ENCODE peak calls at places on chromosomes 5 and 9, in five cellular contexts. One of them, this sample, is unnamed.

GRCh38 chr5:61132559-61132958 is 29.7 kb downstream of the SMIM15 start:
- DNase-seq in IMR-90: peak; percentile 38
- DNase-seq in HL-60: no peak
- DNase-seq in fibroblast of pulmonary artery: peak; percentile 13
- DNase-seq in OCI-LY7: no peak
- DNase-seq in this sample: no peak

GRCh38 chr5:22651355-22651754 is 201.8 kb downstream of the CDH12 start:
- DNase-seq in IMR-90: no peak
- DNase-seq in HL-60: no peak
- DNase-seq in fibroblast of pulmonary artery: no peak
- DNase-seq in OCI-LY7: no peak
- DNase-seq in this sample: no peak

GRCh38 chr9:120531683-120532300 is 48.2 kb downstream of the CDK5RAP2 start:
- DNase-seq in IMR-90: peak; percentile 32
- DNase-seq in HL-60: no peak
- DNase-seq in fibroblast of pulmonary artery: peak; percentile 56
- DNase-seq in OCI-LY7: peak; percentile 27
- DNase-seq in this sample: peak; percentile 57

GRCh38 chr9:80792721-80793120 is 896.6 kb downstream of the TLE1 start:
- DNase-seq in IMR-90: no peak
- DNase-seq in HL-60: no peak
- DNase-seq in fibroblast of pulmonary artery: no peak
- DNase-seq in OCI-LY7: no peak
- DNase-seq in this sample: no peak

GRCh38 chr5:133788121-133788520 is 175.8 kb upstream of the FSTL4 start:
- DNase-seq in IMR-90: no peak
- DNase-seq in HL-60: no peak
- DNase-seq in fibroblast of pulmonary artery: no peak
- DNase-seq in OCI-LY7: no peak
- DNase-seq in this sample: no peak

GRCh38 chr5:69368458-69369368 is 607 bp downstream of the AK6 start:
- DNase-seq in IMR-90: peak; percentile 54
- DNase-seq in HL-60: no peak
- DNase-seq in fibroblast of pulmonary artery: peak; percentile 50
- DNase-seq in OCI-LY7: peak; percentile 45
- DNase-seq in this sample: peak; percentile 38

GRCh38 chr5:132207783-132208182 is 19.9 kb downstream of the P4HA2 start:
- DNase-seq in IMR-90: no peak
- DNase-seq in HL-60: no peak
- DNase-seq in fibroblast of pulmonary artery: no peak
- DNase-seq in OCI-LY7: no peak
- DNase-seq in this sample: no peak

GRCh38 chr5:94690778-94691177 is 72.3 kb downstream of the SLF1 start:
- DNase-seq in IMR-90: peak; percentile 56
- DNase-seq in HL-60: no peak
- DNase-seq in fibroblast of pulmonary artery: no peak
- DNase-seq in OCI-LY7: no peak
- DNase-seq in this sample: no peak

GRCh38 chr5:149605354-149605997 is 24.2 kb downstream of the ARHGEF37 start:
- DNase-seq in IMR-90: no peak
- DNase-seq in HL-60: no peak
- DNase-seq in fibroblast of pulmonary artery: no peak
- DNase-seq in OCI-LY7: no peak
- DNase-seq in this sample: peak; percentile 46

GRCh38 chr5:107514305-107514704 is 156.4 kb downstream of the EFNA5 start:
- DNase-seq in IMR-90: peak; percentile 28
- DNase-seq in HL-60: no peak
- DNase-seq in fibroblast of pulmonary artery: peak; percentile 22
- DNase-seq in OCI-LY7: peak; percentile 63
- DNase-seq in this sample: peak; percentile 67

GRCh38 chr9:20728493-20729220 is 44.6 kb downstream of the FOCAD start:
- DNase-seq in IMR-90: peak; percentile 35
- DNase-seq in HL-60: no peak
- DNase-seq in fibroblast of pulmonary artery: peak; percentile 84
- DNase-seq in OCI-LY7: no peak
- DNase-seq in this sample: peak; percentile 27

GRCh38 chr9:18371621-18372020 is 102.3 kb upstream of the ADAMTSL1 start:
- DNase-seq in IMR-90: no peak
- DNase-seq in HL-60: no peak
- DNase-seq in fibroblast of pulmonary artery: no peak
- DNase-seq in OCI-LY7: no peak
- DNase-seq in this sample: no peak

GRCh38 chr5:89043676-89044075 is 160.7 kb upstream of the MEF2C start:
- DNase-seq in IMR-90: peak; percentile 62
- DNase-seq in HL-60: no peak
- DNase-seq in fibroblast of pulmonary artery: no peak
- DNase-seq in OCI-LY7: no peak
- DNase-seq in this sample: peak; percentile 72

GRCh38 chr9:1429328-1429727 is 379.2 kb downstream of the DMRT2 start:
- DNase-seq in IMR-90: no peak
- DNase-seq in HL-60: no peak
- DNase-seq in fibroblast of pulmonary artery: peak; percentile 1
- DNase-seq in OCI-LY7: no peak
- DNase-seq in this sample: peak; percentile 46

GRCh38 chr9:36839131-36839885 is 194.8 kb downstream of the PAX5 start:
- DNase-seq in IMR-90: no peak
- DNase-seq in HL-60: no peak
- DNase-seq in fibroblast of pulmonary artery: no peak
- DNase-seq in OCI-LY7: no peak
- DNase-seq in this sample: no peak

GRCh38 chr5:178418031-178418430 is 172.2 kb downstream of the COL23A1 start:
- DNase-seq in IMR-90: no peak
- DNase-seq in HL-60: no peak
- DNase-seq in fibroblast of pulmonary artery: no peak
- DNase-seq in OCI-LY7: no peak
- DNase-seq in this sample: no peak

GRCh38 chr9:14348241-14349140 is 34.5 kb upstream of the NFIB start:
- DNase-seq in IMR-90: no peak
- DNase-seq in HL-60: no peak
- DNase-seq in fibroblast of pulmonary artery: peak; percentile 44
- DNase-seq in OCI-LY7: no peak
- DNase-seq in this sample: peak; percentile 12

GRCh38 chr9:122201641-122202040 is 27.1 kb downstream of the LHX6 start:
- DNase-seq in IMR-90: peak; percentile 78
- DNase-seq in HL-60: no peak
- DNase-seq in fibroblast of pulmonary artery: no peak
- DNase-seq in OCI-LY7: no peak
- DNase-seq in this sample: no peak

GRCh38 chr5:37722236-37723146 is 117.3 kb downstream of the GDNF start:
- DNase-seq in IMR-90: peak; percentile 96
- DNase-seq in HL-60: peak; percentile 64
- DNase-seq in fibroblast of pulmonary artery: peak; percentile 77
- DNase-seq in OCI-LY7: no peak
- DNase-seq in this sample: peak; percentile 74

GRCh38 chr5:81154725-81155124 is 78.4 kb upstream of the CKMT2 start:
- DNase-seq in IMR-90: no peak
- DNase-seq in HL-60: no peak
- DNase-seq in fibroblast of pulmonary artery: no peak
- DNase-seq in OCI-LY7: no peak
- DNase-seq in this sample: no peak

GRCh38 chr9:15349892-15350761 is 43.1 kb upstream of the TTC39B start:
- DNase-seq in IMR-90: peak; percentile 18
- DNase-seq in HL-60: no peak
- DNase-seq in fibroblast of pulmonary artery: peak; percentile 33
- DNase-seq in OCI-LY7: no peak
- DNase-seq in this sample: peak; percentile 68

GRCh38 chr9:34163439-34163838 is 15.4 kb upstream of the UBAP1 start:
- DNase-seq in IMR-90: peak; percentile 32
- DNase-seq in HL-60: no peak
- DNase-seq in fibroblast of pulmonary artery: peak; percentile 53
- DNase-seq in OCI-LY7: no peak
- DNase-seq in this sample: peak; percentile 94

GRCh38 chr9:33921967-33922895 is 105.3 kb downstream of the UBE2R2 start:
- DNase-seq in IMR-90: no peak
- DNase-seq in HL-60: no peak
- DNase-seq in fibroblast of pulmonary artery: peak; percentile 33
- DNase-seq in OCI-LY7: peak; percentile 52
- DNase-seq in this sample: peak; percentile 23

GRCh38 chr9:131347376-131348020 is 46.4 kb upstream of the PRRC2B start:
- DNase-seq in IMR-90: no peak
- DNase-seq in HL-60: no peak
- DNase-seq in fibroblast of pulmonary artery: no peak
- DNase-seq in OCI-LY7: no peak
- DNase-seq in this sample: no peak
- TF ChIP-seq CTCF in IMR-90: no peak
- TF ChIP-seq CTCF in HL-60: no peak
- TF ChIP-seq CTCF in fibroblast of pulmonary artery: no peak
- TF ChIP-seq CTCF in OCI-LY7: no peak
- TF ChIP-seq CTCF in this sample: no peak

GRCh38 chr9:107043886-107044285 is 180.9 kb downstream of the ZNF462 start:
- DNase-seq in IMR-90: no peak
- DNase-seq in HL-60: no peak
- DNase-seq in fibroblast of pulmonary artery: no peak
- DNase-seq in OCI-LY7: no peak
- DNase-seq in this sample: no peak
- TF ChIP-seq CTCF in IMR-90: no peak
- TF ChIP-seq CTCF in HL-60: no peak
- TF ChIP-seq CTCF in fibroblast of pulmonary artery: no peak
- TF ChIP-seq CTCF in OCI-LY7: peak; percentile 49
- TF ChIP-seq CTCF in this sample: no peak

GRCh38 chr5:158819840-158820620 is 279.7 kb downstream of the EBF1 start:
- DNase-seq in IMR-90: peak; percentile 33
- DNase-seq in HL-60: no peak
- DNase-seq in fibroblast of pulmonary artery: peak; percentile 16
- DNase-seq in OCI-LY7: peak; percentile 52
- DNase-seq in this sample: peak; percentile 67
- TF ChIP-seq CTCF in IMR-90: no peak
- TF ChIP-seq CTCF in HL-60: no peak
- TF ChIP-seq CTCF in fibroblast of pulmonary artery: no peak
- TF ChIP-seq CTCF in OCI-LY7: no peak
- TF ChIP-seq CTCF in this sample: no peak

DNA sequence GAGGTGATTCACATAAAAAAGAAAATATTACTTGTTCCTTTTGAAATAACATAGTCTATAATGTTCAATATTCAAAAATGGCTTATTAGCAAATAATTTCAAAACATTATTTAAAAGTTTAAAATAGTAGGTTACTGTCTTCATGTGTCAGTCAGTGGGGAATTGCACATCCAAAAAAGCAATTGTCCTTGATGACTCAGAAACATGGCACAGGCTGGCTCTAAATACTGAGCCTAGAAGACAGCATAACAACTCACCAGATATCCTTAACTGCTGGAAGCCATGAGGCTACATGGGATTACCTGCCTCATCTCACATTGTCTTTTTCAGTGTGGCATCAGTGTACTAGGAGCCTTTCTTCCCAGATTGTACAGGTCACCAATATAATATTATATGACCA is 439.5 kb upstream of the RGMB start:
- DNase-seq in IMR-90: no peak
- DNase-seq in HL-60: no peak
- DNase-seq in fibroblast of pulmonary artery: no peak
- DNase-seq in OCI-LY7: no peak
- DNase-seq in this sample: peak; percentile 17
- TF ChIP-seq CTCF in IMR-90: no peak
- TF ChIP-seq CTCF in HL-60: no peak
- TF ChIP-seq CTCF in fibroblast of pulmonary artery: no peak
- TF ChIP-seq CTCF in OCI-LY7: no peak
- TF ChIP-seq CTCF in this sample: no peak

DNA sequence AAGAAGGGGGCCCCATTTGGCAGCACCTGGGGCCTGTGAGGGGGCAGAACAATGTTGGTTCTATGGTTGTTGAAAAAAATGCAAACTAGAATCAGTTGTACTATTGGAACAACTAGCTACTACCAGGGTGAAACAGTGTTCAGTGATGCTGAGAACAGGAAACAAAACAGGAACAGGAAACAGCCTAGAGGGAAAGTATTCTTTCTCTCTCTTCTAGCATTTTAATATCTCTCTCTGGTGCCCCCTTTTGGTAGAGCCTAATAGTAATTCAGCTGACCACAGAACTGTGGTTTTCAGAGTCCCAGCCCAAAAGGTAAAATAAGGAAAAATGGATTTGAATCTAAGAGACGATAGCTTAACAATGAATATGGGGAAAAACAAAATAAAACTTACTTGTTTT is 138.0 kb upstream of the KCNN2 start:
- DNase-seq in IMR-90: no peak
- DNase-seq in HL-60: no peak
- DNase-seq in fibroblast of pulmonary artery: peak; percentile 38
- DNase-seq in OCI-LY7: peak; percentile 56
- DNase-seq in this sample: peak; percentile 1
- TF ChIP-seq CTCF in IMR-90: peak; percentile 21
- TF ChIP-seq CTCF in HL-60: no peak
- TF ChIP-seq CTCF in fibroblast of pulmonary artery: peak; percentile 46
- TF ChIP-seq CTCF in OCI-LY7: peak; percentile 77
- TF ChIP-seq CTCF in this sample: no peak

GRCh38 chr5:6713274-6714181 is at the start of gene TENT4A:
- DNase-seq in IMR-90: no peak
- DNase-seq in HL-60: peak; percentile 77
- DNase-seq in fibroblast of pulmonary artery: no peak
- DNase-seq in OCI-LY7: no peak
- DNase-seq in this sample: no peak

GRCh38 chr5:6711409-6712135 is 1.7 kb upstream of the TENT4A start:
- DNase-seq in IMR-90: no peak
- DNase-seq in HL-60: no peak
- DNase-seq in fibroblast of pulmonary artery: no peak
- DNase-seq in OCI-LY7: no peak
- DNase-seq in this sample: no peak

GRCh38 chr5:6710551-6711318 is 2.5 kb upstream of the TENT4A start:
- DNase-seq in IMR-90: no peak
- DNase-seq in HL-60: no peak
- DNase-seq in fibroblast of pulmonary artery: no peak
- DNase-seq in OCI-LY7: no peak
- DNase-seq in this sample: no peak

GRCh38 chr5:6712582-6713273 is 504 bp upstream of the TENT4A start:
- DNase-seq in IMR-90: peak; percentile 94
- DNase-seq in HL-60: peak; percentile 62
- DNase-seq in fibroblast of pulmonary artery: peak; percentile 97
- DNase-seq in OCI-LY7: peak; percentile 96
- DNase-seq in this sample: peak; percentile 86

DNA sequence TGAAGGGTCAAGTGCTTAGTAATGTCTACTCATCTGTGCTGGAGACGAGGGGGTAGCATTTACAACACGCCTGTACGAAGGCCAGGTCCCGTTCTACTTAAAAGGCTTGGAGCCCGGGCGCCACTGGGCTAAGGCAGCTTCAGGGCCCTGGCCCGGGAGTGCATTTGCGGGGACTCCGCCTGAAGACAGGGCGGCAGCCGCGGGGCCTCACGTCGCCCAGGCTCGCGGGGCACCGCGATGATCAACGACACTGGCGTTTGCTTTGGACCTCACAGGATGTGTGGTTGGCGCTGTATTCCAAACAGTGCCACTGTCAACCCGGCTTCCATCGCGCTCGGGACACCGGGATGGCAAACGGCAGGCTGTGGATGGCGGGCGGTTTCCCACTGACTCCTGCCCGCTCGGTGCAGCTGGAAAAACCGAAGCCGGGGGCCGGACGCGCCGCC is 1.1 kb upstream of the TENT4A start:
- DNase-seq in IMR-90: peak; percentile 73
- DNase-seq in HL-60: no peak
- DNase-seq in fibroblast of pulmonary artery: peak; percentile 58
- DNase-seq in OCI-LY7: peak; percentile 56
- DNase-seq in this sample: peak; percentile 70
- TF ChIP-seq CTCF in IMR-90: no peak
- TF ChIP-seq CTCF in HL-60: no peak
- TF ChIP-seq CTCF in fibroblast of pulmonary artery: no peak
- TF ChIP-seq CTCF in OCI-LY7: no peak
- TF ChIP-seq CTCF in this sample: peak; percentile 7

GRCh38 chr5:168796840-168797548 is 217.8 kb upstream of the PANK3 start:
- DNase-seq in IMR-90: no peak
- DNase-seq in HL-60: no peak
- DNase-seq in fibroblast of pulmonary artery: no peak
- DNase-seq in OCI-LY7: no peak
- DNase-seq in this sample: no peak
- TF ChIP-seq CTCF in IMR-90: no peak
- TF ChIP-seq CTCF in HL-60: no peak
- TF ChIP-seq CTCF in fibroblast of pulmonary artery: no peak
- TF ChIP-seq CTCF in OCI-LY7: no peak
- TF ChIP-seq CTCF in this sample: no peak